ENCODE peak calls at places on chromosome 22, in eight cellular contexts. One of them, this sample, is unnamed. For H3K9me3 and H3K4me1, the result is how much of the 10 kb centered on the place peaks cover.

GRCh38 chr22:17471901-17472566 is 91.3 kb upstream of the SLC25A18 start:
- DNase-seq in endodermal cell: peak
- DNase-seq in kidney: no peak
- DNase-seq in left lung: no peak
- DNase-seq in esophagus squamous epithelium: no peak
- DNase-seq in MM.1S: no peak
- DNase-seq in K562: no peak
- DNase-seq in tibial nerve: no peak
- DNase-seq in this sample: no peak

GRCh38 chr22:35645646-35646045 is 2.6 kb upstream of the APOL6 start:
- DNase-seq in endodermal cell: no peak
- DNase-seq in kidney: no peak
- DNase-seq in left lung: no peak
- DNase-seq in esophagus squamous epithelium: no peak
- DNase-seq in MM.1S: no peak
- DNase-seq in K562: no peak
- DNase-seq in tibial nerve: no peak
- DNase-seq in this sample: no peak

GRCh38 chr22:36194971-36195370 is 6.6 kb downstream of the APOL4 start:
- DNase-seq in endodermal cell: peak
- DNase-seq in kidney: no peak
- DNase-seq in left lung: no peak
- DNase-seq in esophagus squamous epithelium: no peak
- DNase-seq in MM.1S: peak
- DNase-seq in K562: peak
- DNase-seq in tibial nerve: no peak
- DNase-seq in this sample: peak

GRCh38 chr22:46122980-46123693 is 27.2 kb upstream of the PPARA start:
- DNase-seq in endodermal cell: no peak
- DNase-seq in kidney: no peak
- DNase-seq in left lung: no peak
- DNase-seq in esophagus squamous epithelium: no peak
- DNase-seq in MM.1S: no peak
- DNase-seq in K562: no peak
- DNase-seq in tibial nerve: no peak
- DNase-seq in this sample: no peak

GRCh38 chr22:22928666-22929380 is 41.2 kb downstream of the IGLL5 start:
- DNase-seq in endodermal cell: no peak
- DNase-seq in kidney: peak
- DNase-seq in left lung: peak
- DNase-seq in esophagus squamous epithelium: no peak
- DNase-seq in MM.1S: peak
- DNase-seq in K562: peak
- DNase-seq in tibial nerve: no peak
- DNase-seq in this sample: peak

GRCh38 chr22:38697055-38697980 is 3.4 kb downstream of the JOSD1 start:
- DNase-seq in endodermal cell: no peak
- DNase-seq in kidney: no peak
- DNase-seq in left lung: no peak
- DNase-seq in esophagus squamous epithelium: no peak
- DNase-seq in MM.1S: no peak
- DNase-seq in K562: peak
- DNase-seq in tibial nerve: no peak
- DNase-seq in this sample: no peak

GRCh38 chr22:40058265-40058664 is 63.5 kb downstream of the FAM83F start:
- DNase-seq in endodermal cell: no peak
- DNase-seq in kidney: no peak
- DNase-seq in left lung: no peak
- DNase-seq in esophagus squamous epithelium: no peak
- DNase-seq in MM.1S: no peak
- DNase-seq in K562: peak
- DNase-seq in tibial nerve: no peak
- DNase-seq in this sample: no peak

GRCh38 chr22:36510966-36511881 is 4.4 kb upstream of the FOXRED2 start:
- DNase-seq in endodermal cell: peak
- DNase-seq in kidney: peak
- DNase-seq in left lung: no peak
- DNase-seq in esophagus squamous epithelium: no peak
- DNase-seq in MM.1S: no peak
- DNase-seq in K562: peak
- DNase-seq in tibial nerve: no peak
- DNase-seq in this sample: peak

GRCh38 chr22:25120093-25120561 is 79.5 kb upstream of the CRYBB3 start:
- DNase-seq in endodermal cell: peak
- DNase-seq in kidney: peak
- DNase-seq in left lung: no peak
- DNase-seq in esophagus squamous epithelium: no peak
- DNase-seq in MM.1S: no peak
- DNase-seq in K562: no peak
- DNase-seq in tibial nerve: no peak
- DNase-seq in this sample: no peak

GRCh38 chr22:30238661-30239420 is 7.7 kb downstream of the LIF start:
- DNase-seq in endodermal cell: peak
- DNase-seq in kidney: peak
- DNase-seq in left lung: no peak
- DNase-seq in esophagus squamous epithelium: no peak
- DNase-seq in MM.1S: no peak
- DNase-seq in K562: peak
- DNase-seq in tibial nerve: no peak
- DNase-seq in this sample: no peak

GRCh38 chr22:38766076-38766777 is 10.4 kb upstream of the SUN2 start:
- DNase-seq in endodermal cell: peak
- DNase-seq in kidney: no peak
- DNase-seq in left lung: peak
- DNase-seq in esophagus squamous epithelium: no peak
- DNase-seq in MM.1S: peak
- DNase-seq in K562: peak
- DNase-seq in tibial nerve: peak
- DNase-seq in this sample: no peak

GRCh38 chr22:17781319-17782031 is 7.2 kb upstream of the BID start:
- DNase-seq in endodermal cell: no peak
- DNase-seq in kidney: peak
- DNase-seq in left lung: peak
- DNase-seq in esophagus squamous epithelium: no peak
- DNase-seq in MM.1S: peak
- DNase-seq in K562: peak
- DNase-seq in tibial nerve: no peak
- DNase-seq in this sample: peak

GRCh38 chr22:38927033-38927789 is 30.2 kb upstream of the APOBEC3A start:
- DNase-seq in endodermal cell: peak
- DNase-seq in kidney: peak
- DNase-seq in left lung: peak
- DNase-seq in esophagus squamous epithelium: no peak
- DNase-seq in MM.1S: peak
- DNase-seq in K562: no peak
- DNase-seq in tibial nerve: peak
- DNase-seq in this sample: peak

GRCh38 chr22:48426466-48427380 is 1401.0 kb downstream of the BRD1 start:
- DNase-seq in endodermal cell: peak
- DNase-seq in kidney: no peak
- DNase-seq in left lung: no peak
- DNase-seq in esophagus squamous epithelium: no peak
- DNase-seq in MM.1S: no peak
- DNase-seq in K562: no peak
- DNase-seq in tibial nerve: no peak
- DNase-seq in this sample: no peak

GRCh38 chr22:39985383-39986045 is 9.2 kb upstream of the FAM83F start:
- DNase-seq in endodermal cell: no peak
- DNase-seq in kidney: no peak
- DNase-seq in left lung: no peak
- DNase-seq in esophagus squamous epithelium: no peak
- DNase-seq in MM.1S: no peak
- DNase-seq in K562: no peak
- DNase-seq in tibial nerve: no peak
- DNase-seq in this sample: peak

GRCh38 chr22:47245286-47245685 is 482.8 kb downstream of the TBC1D22A start:
- DNase-seq in endodermal cell: no peak
- DNase-seq in kidney: no peak
- DNase-seq in left lung: no peak
- DNase-seq in esophagus squamous epithelium: no peak
- DNase-seq in MM.1S: no peak
- DNase-seq in K562: no peak
- DNase-seq in tibial nerve: no peak
- DNase-seq in this sample: no peak
- H3K9me3 ChIP-seq in endodermal cell: half or more
- H3K9me3 ChIP-seq in kidney: under half
- H3K9me3 ChIP-seq in left lung: under half
- H3K9me3 ChIP-seq in esophagus squamous epithelium: under half
- H3K9me3 ChIP-seq in MM.1S: under half
- H3K9me3 ChIP-seq in K562: under half
- H3K9me3 ChIP-seq in tibial nerve: under half
- H3K9me3 ChIP-seq in this sample: under half

GRCh38 chr22:20857247-20857643 is 1.4 kb downstream of the PI4KA start:
- DNase-seq in endodermal cell: no peak
- DNase-seq in kidney: no peak
- DNase-seq in left lung: no peak
- DNase-seq in esophagus squamous epithelium: no peak
- DNase-seq in MM.1S: no peak
- DNase-seq in K562: peak
- DNase-seq in tibial nerve: no peak
- DNase-seq in this sample: no peak
- H3K4me1 ChIP-seq in endodermal cell: under half
- H3K4me1 ChIP-seq in kidney: under half
- H3K4me1 ChIP-seq in left lung: half or more
- H3K4me1 ChIP-seq in esophagus squamous epithelium: half or more
- H3K4me1 ChIP-seq in MM.1S: under half
- H3K4me1 ChIP-seq in K562: half or more
- H3K4me1 ChIP-seq in tibial nerve: under half
- H3K4me1 ChIP-seq in this sample: under half

GRCh38 chr22:49429066-49429465 is 398.6 kb downstream of the BRD1 start:
- DNase-seq in endodermal cell: no peak
- DNase-seq in kidney: peak
- DNase-seq in left lung: no peak
- DNase-seq in esophagus squamous epithelium: no peak
- DNase-seq in MM.1S: no peak
- DNase-seq in K562: peak
- DNase-seq in tibial nerve: no peak
- DNase-seq in this sample: peak
- TF ChIP-seq CTCF in endodermal cell: peak
- TF ChIP-seq CTCF in kidney: no peak
- TF ChIP-seq CTCF in left lung: no peak
- TF ChIP-seq CTCF in esophagus squamous epithelium: no peak
- TF ChIP-seq CTCF in MM.1S: no peak
- TF ChIP-seq CTCF in K562: peak
- TF ChIP-seq CTCF in tibial nerve: no peak
- TF ChIP-seq CTCF in this sample: no peak

GRCh38 chr22:41542224-41542623 is 2.0 kb downstream of the POLR3H start:
- DNase-seq in endodermal cell: no peak
- DNase-seq in kidney: no peak
- DNase-seq in left lung: no peak
- DNase-seq in esophagus squamous epithelium: no peak
- DNase-seq in MM.1S: no peak
- DNase-seq in K562: no peak
- DNase-seq in tibial nerve: no peak
- DNase-seq in this sample: no peak
- H3K9me3 ChIP-seq in endodermal cell: under half
- H3K9me3 ChIP-seq in kidney: under half
- H3K9me3 ChIP-seq in left lung: under half
- H3K9me3 ChIP-seq in esophagus squamous epithelium: under half
- H3K9me3 ChIP-seq in MM.1S: under half
- H3K9me3 ChIP-seq in K562: under half
- H3K9me3 ChIP-seq in tibial nerve: under half
- H3K9me3 ChIP-seq in this sample: under half

DNA sequence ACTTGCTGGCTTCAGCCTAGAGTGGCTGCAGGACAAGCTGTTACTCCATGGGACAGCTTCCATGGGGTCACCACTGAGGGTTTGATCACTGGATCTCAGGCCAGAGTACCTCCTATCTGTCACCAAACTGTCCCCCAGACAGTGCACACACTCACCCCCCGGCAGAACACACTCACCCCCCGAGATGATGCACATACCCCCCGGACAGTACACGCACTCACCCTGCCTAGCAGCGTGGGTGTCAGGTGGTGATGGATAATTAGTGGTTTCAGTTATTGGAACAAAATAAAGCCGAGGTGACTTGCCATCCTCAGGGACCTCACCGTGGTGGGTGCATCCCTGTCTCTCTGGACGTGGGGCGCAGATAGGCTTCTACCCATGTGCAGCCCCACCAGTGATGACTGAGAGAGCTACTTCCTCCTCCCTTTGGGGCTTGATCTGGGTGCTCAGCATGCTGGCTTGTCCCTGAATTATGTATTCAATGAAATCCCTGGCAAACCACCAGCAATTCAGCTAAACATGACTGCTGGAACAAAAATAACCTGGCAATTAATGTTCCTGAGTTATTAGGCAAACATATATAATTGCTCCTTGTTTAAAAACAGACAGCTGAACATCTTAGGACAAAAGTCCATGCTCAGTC is 18.9 kb downstream of the TANGO2 start:
- DNase-seq in endodermal cell: no peak
- DNase-seq in kidney: no peak
- DNase-seq in left lung: no peak
- DNase-seq in esophagus squamous epithelium: no peak
- DNase-seq in MM.1S: no peak
- DNase-seq in K562: no peak
- DNase-seq in tibial nerve: no peak
- DNase-seq in this sample: no peak
- H3K4me1 ChIP-seq in endodermal cell: under half
- H3K4me1 ChIP-seq in kidney: under half
- H3K4me1 ChIP-seq in left lung: under half
- H3K4me1 ChIP-seq in esophagus squamous epithelium: under half
- H3K4me1 ChIP-seq in MM.1S: under half
- H3K4me1 ChIP-seq in K562: under half
- H3K4me1 ChIP-seq in tibial nerve: under half
- H3K4me1 ChIP-seq in this sample: under half

GRCh38 chr22:43592470-43592869 is 180.7 kb downstream of the MPPED1 start:
- DNase-seq in endodermal cell: peak
- DNase-seq in kidney: no peak
- DNase-seq in left lung: no peak
- DNase-seq in esophagus squamous epithelium: no peak
- DNase-seq in MM.1S: no peak
- DNase-seq in K562: peak
- DNase-seq in tibial nerve: no peak
- DNase-seq in this sample: no peak
- TF ChIP-seq CTCF in endodermal cell: peak
- TF ChIP-seq CTCF in kidney: no peak
- TF ChIP-seq CTCF in left lung: no peak
- TF ChIP-seq CTCF in esophagus squamous epithelium: no peak
- TF ChIP-seq CTCF in MM.1S: no peak
- TF ChIP-seq CTCF in K562: peak
- TF ChIP-seq CTCF in tibial nerve: no peak
- TF ChIP-seq CTCF in this sample: no peak

GRCh38 chr22:32991353-32992115 is 66.6 kb downstream of the SYN3 start:
- DNase-seq in endodermal cell: no peak
- DNase-seq in kidney: no peak
- DNase-seq in left lung: no peak
- DNase-seq in esophagus squamous epithelium: no peak
- DNase-seq in MM.1S: no peak
- DNase-seq in K562: no peak
- DNase-seq in tibial nerve: peak
- DNase-seq in this sample: no peak
- H3K9me3 ChIP-seq in endodermal cell: under half
- H3K9me3 ChIP-seq in kidney: under half
- H3K9me3 ChIP-seq in left lung: under half
- H3K9me3 ChIP-seq in esophagus squamous epithelium: under half
- H3K9me3 ChIP-seq in MM.1S: under half
- H3K9me3 ChIP-seq in K562: under half
- H3K9me3 ChIP-seq in tibial nerve: under half
- H3K9me3 ChIP-seq in this sample: under half